ENCODE peak calls at places on chromosomes 6 and 20, in four cellular contexts. One of them, this sample, is unnamed.

GRCh38 chr6:80214436-80215022 is 108.1 kb downstream of the BCKDHB start:
- DNase-seq in cardiac fibroblast: peak
- DNase-seq in progenitor cell of endocrine pancreas: no peak
- DNase-seq in H9: no peak
- DNase-seq in this sample: peak

GRCh38 chr20:63501818-63502670 is 3.2 kb upstream of the EEF1A2 start:
- DNase-seq in progenitor cell of endocrine pancreas: peak
- DNase-seq in cardiac fibroblast: no peak
- DNase-seq in H9: peak
- DNase-seq in this sample: no peak

GRCh38 chr6:14511192-14511591 is 393.6 kb downstream of the CD83 start:
- DNase-seq in cardiac fibroblast: no peak
- DNase-seq in H9: no peak
- DNase-seq in progenitor cell of endocrine pancreas: no peak
- DNase-seq in this sample: no peak

GRCh38 chr6:2902470-2902762 is 693 bp downstream of the SERPINB9 start:
- DNase-seq in progenitor cell of endocrine pancreas: no peak
- DNase-seq in cardiac fibroblast: peak
- DNase-seq in H9: no peak
- DNase-seq in this sample: no peak

GRCh38 chr6:88666906-88667305 is 296.5 kb downstream of the RNGTT start:
- DNase-seq in cardiac fibroblast: no peak
- DNase-seq in progenitor cell of endocrine pancreas: no peak
- DNase-seq in H9: no peak
- DNase-seq in this sample: no peak

GRCh38 chr6:56887086-56887485 is 67.8 kb upstream of the BEND6 start:
- DNase-seq in cardiac fibroblast: no peak
- DNase-seq in H9: no peak
- DNase-seq in progenitor cell of endocrine pancreas: no peak
- DNase-seq in this sample: no peak

GRCh38 chr6:29071831-29072723 is 15.0 kb downstream of the OR2B3 start:
- DNase-seq in H9: peak
- DNase-seq in cardiac fibroblast: peak
- DNase-seq in progenitor cell of endocrine pancreas: no peak
- DNase-seq in this sample: no peak

GRCh38 chr20:14925286-14925685 is 587.9 kb upstream of the FLRT3 start:
- DNase-seq in progenitor cell of endocrine pancreas: no peak
- DNase-seq in cardiac fibroblast: no peak
- DNase-seq in H9: no peak
- DNase-seq in this sample: peak

GRCh38 chr6:19697744-19698290 is 139.4 kb upstream of the ID4 start:
- DNase-seq in progenitor cell of endocrine pancreas: no peak
- DNase-seq in cardiac fibroblast: peak
- DNase-seq in H9: no peak
- DNase-seq in this sample: peak

GRCh38 chr6:35044771-35045275 is 96.3 kb downstream of the TCP11 start:
- DNase-seq in cardiac fibroblast: peak
- DNase-seq in progenitor cell of endocrine pancreas: no peak
- DNase-seq in H9: no peak
- DNase-seq in this sample: no peak

GRCh38 chr20:62362991-62363919 is 3.9 kb downstream of the LAMA5 start:
- DNase-seq in cardiac fibroblast: no peak
- DNase-seq in progenitor cell of endocrine pancreas: no peak
- DNase-seq in H9: peak
- DNase-seq in this sample: no peak

GRCh38 chr6:109073344-109074235 is 21.1 kb downstream of the SESN1 start:
- DNase-seq in H9: no peak
- DNase-seq in progenitor cell of endocrine pancreas: no peak
- DNase-seq in cardiac fibroblast: peak
- DNase-seq in this sample: peak

GRCh38 chr6:166448432-166448831 is 65.7 kb upstream of the MPC1 start:
- DNase-seq in cardiac fibroblast: no peak
- DNase-seq in H9: no peak
- DNase-seq in progenitor cell of endocrine pancreas: no peak
- DNase-seq in this sample: no peak

GRCh38 chr20:20702330-20703245 is 9.9 kb downstream of the RALGAPA2 start:
- DNase-seq in H9: no peak
- DNase-seq in cardiac fibroblast: no peak
- DNase-seq in progenitor cell of endocrine pancreas: no peak
- DNase-seq in this sample: no peak

DNA sequence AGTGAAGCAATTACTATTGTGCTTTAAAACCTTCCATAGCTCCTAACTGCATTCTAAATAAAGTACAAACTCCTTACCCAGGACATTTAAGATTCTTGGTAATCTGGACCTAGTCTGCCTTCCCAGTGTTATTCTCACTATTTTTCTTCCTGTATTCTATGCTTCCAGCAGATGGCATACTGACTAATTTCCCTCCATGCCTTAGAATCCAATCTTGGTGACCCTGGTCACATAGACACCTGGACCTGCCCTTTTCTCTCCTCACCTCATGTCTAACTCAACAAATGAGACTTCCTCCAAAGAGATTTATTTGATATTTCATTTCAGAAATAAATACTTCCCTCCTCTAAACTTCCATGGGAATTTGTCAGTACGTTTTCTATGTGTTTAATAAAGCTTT is 25.8 kb downstream of the ROS1 start:
- DNase-seq in progenitor cell of endocrine pancreas: no peak
- DNase-seq in H9: no peak
- DNase-seq in cardiac fibroblast: peak
- DNase-seq in this sample: no peak
- TF ChIP-seq CTCF in progenitor cell of endocrine pancreas: peak
- TF ChIP-seq CTCF in H9: peak
- TF ChIP-seq CTCF in cardiac fibroblast: peak
- TF ChIP-seq CTCF in this sample: peak

GRCh38 chr6:170178561-170179477 is 112.1 kb downstream of the DLL1 start:
- DNase-seq in progenitor cell of endocrine pancreas: no peak
- DNase-seq in cardiac fibroblast: peak
- DNase-seq in H9: peak
- DNase-seq in this sample: no peak
- TF ChIP-seq CTCF in progenitor cell of endocrine pancreas: no peak
- TF ChIP-seq CTCF in cardiac fibroblast: no peak
- TF ChIP-seq CTCF in H9: no peak
- TF ChIP-seq CTCF in this sample: no peak

DNA sequence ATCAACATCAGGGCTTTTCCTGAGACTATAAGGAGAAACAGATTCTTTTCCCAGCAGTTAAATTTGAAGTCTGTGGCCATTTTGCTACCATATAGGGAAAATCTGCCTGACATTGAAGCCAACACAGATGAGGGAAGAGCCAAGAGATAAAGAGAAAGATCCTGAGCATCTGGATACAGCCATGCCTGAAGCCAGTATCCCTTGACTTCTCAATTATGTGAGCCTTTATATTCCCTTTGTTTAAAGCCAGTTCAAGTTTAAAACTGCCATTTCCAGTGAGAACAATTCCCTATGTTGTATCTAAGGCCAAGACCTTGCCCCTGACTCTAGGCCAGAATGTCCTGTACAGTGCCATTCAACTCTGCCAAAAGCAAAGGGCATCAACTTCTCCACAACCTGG is 3.8 kb upstream of the NRSN2 start:
- DNase-seq in H9: no peak
- DNase-seq in cardiac fibroblast: no peak
- DNase-seq in progenitor cell of endocrine pancreas: no peak
- DNase-seq in this sample: no peak
- TF ChIP-seq CTCF in H9: no peak
- TF ChIP-seq CTCF in cardiac fibroblast: no peak
- TF ChIP-seq CTCF in progenitor cell of endocrine pancreas: no peak
- TF ChIP-seq CTCF in this sample: no peak

DNA sequence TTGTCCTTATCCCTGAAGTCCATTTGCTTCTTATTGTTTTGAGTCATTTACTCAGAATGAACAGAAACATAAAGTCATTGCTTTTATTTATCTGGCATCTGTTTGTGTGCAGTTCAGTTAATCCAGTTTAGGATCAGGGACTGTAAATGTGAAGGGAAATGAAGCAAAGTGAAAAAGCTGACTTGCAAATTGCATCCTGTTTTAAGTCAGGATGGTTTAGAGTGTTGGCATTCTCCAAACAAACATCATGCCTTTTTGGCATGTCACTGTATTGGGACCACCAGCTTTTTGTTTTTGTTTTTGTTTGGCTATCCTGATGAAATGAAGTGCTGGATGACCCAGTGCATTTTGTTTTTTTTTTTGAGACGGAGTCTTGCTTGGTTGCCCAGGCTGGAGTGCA is 100.2 kb upstream of the CLDN20 start:
- DNase-seq in progenitor cell of endocrine pancreas: no peak
- DNase-seq in cardiac fibroblast: no peak
- DNase-seq in H9: no peak
- DNase-seq in this sample: no peak
- TF ChIP-seq CTCF in progenitor cell of endocrine pancreas: no peak
- TF ChIP-seq CTCF in cardiac fibroblast: no peak
- TF ChIP-seq CTCF in H9: no peak
- TF ChIP-seq CTCF in this sample: no peak

GRCh38 chr20:1466211-1467081 is at the start of gene NSFL1C:
- DNase-seq in cardiac fibroblast: peak
- DNase-seq in progenitor cell of endocrine pancreas: peak
- DNase-seq in H9: peak
- DNase-seq in this sample: peak

GRCh38 chr20:1468117-1468624 is 1.5 kb upstream of the NSFL1C start:
- DNase-seq in cardiac fibroblast: no peak
- DNase-seq in progenitor cell of endocrine pancreas: no peak
- DNase-seq in H9: no peak
- DNase-seq in this sample: no peak

GRCh38 chr20:1467355-1468116 is 887 bp upstream of the NSFL1C start:
- DNase-seq in H9: peak
- DNase-seq in progenitor cell of endocrine pancreas: no peak
- DNase-seq in cardiac fibroblast: no peak
- DNase-seq in this sample: no peak

GRCh38 chr20:1465470-1466210 is 1.0 kb downstream of the NSFL1C start:
- DNase-seq in H9: no peak
- DNase-seq in cardiac fibroblast: no peak
- DNase-seq in progenitor cell of endocrine pancreas: no peak
- DNase-seq in this sample: no peak

GRCh38 chr20:1467082-1467354 is 369 bp upstream of the NSFL1C start:
- DNase-seq in H9: no peak
- DNase-seq in cardiac fibroblast: no peak
- DNase-seq in progenitor cell of endocrine pancreas: no peak
- DNase-seq in this sample: no peak
- TF ChIP-seq CTCF in H9: no peak
- TF ChIP-seq CTCF in cardiac fibroblast: no peak
- TF ChIP-seq CTCF in progenitor cell of endocrine pancreas: no peak
- TF ChIP-seq CTCF in this sample: no peak

GRCh38 chr6:131061041-131061770 is 1.8 kb downstream of the EPB41L2 start:
- DNase-seq in cardiac fibroblast: peak
- DNase-seq in progenitor cell of endocrine pancreas: no peak
- DNase-seq in H9: no peak
- DNase-seq in this sample: no peak

GRCh38 chr6:131058236-131058635 is 4.8 kb downstream of the EPB41L2 start:
- DNase-seq in cardiac fibroblast: peak
- DNase-seq in H9: no peak
- DNase-seq in progenitor cell of endocrine pancreas: no peak
- DNase-seq in this sample: peak

GRCh38 chr6:131061771-131062160 is 1.3 kb downstream of the EPB41L2 start:
- DNase-seq in cardiac fibroblast: peak
- DNase-seq in H9: no peak
- DNase-seq in progenitor cell of endocrine pancreas: no peak
- DNase-seq in this sample: no peak

GRCh38 chr6:131060311-131060710 is 2.7 kb downstream of the EPB41L2 start:
- DNase-seq in cardiac fibroblast: peak
- DNase-seq in H9: no peak
- DNase-seq in progenitor cell of endocrine pancreas: no peak
- DNase-seq in this sample: peak

GRCh38 chr6:131059486-131059885 is 3.6 kb downstream of the EPB41L2 start:
- DNase-seq in H9: no peak
- DNase-seq in cardiac fibroblast: peak
- DNase-seq in progenitor cell of endocrine pancreas: no peak
- DNase-seq in this sample: no peak
- TF ChIP-seq CTCF in H9: no peak
- TF ChIP-seq CTCF in cardiac fibroblast: no peak
- TF ChIP-seq CTCF in progenitor cell of endocrine pancreas: no peak
- TF ChIP-seq CTCF in this sample: no peak

DNA sequence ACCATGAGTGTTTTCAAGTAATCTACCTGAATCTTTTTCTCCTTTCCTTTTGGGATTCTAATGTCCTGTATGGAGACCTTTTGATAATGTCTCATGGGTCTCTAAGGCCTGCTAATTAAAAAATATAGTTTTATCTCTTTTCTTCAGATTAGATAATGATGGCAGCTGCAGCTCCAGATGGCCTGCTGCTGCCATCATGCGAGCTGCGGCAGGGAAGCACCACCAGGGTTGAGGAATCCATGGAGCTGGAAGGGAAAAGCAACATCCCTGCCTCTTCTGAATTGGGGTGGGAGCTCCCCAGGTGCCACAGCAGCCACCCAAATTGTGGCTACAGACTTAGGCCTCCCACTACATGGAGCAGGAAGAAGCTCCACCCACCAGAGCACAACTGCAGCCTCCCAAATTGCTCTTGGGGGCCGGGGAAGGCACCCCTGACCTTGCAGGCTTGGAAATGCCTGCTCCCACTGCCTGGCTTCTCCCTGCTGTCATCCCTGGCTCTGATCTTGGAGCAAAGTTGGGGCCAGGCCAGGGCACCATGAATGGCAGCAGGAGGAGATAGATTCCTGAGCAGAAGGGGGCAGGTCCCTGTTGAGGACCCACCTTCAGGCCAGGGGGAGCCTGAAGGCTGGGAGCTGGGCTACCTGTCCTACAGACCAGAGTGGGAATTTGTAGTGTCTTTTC is 189.6 kb upstream of the MAN1A1 start:
- DNase-seq in H9: no peak
- DNase-seq in progenitor cell of endocrine pancreas: no peak
- DNase-seq in cardiac fibroblast: no peak
- DNase-seq in this sample: no peak
- TF ChIP-seq CTCF in H9: no peak
- TF ChIP-seq CTCF in progenitor cell of endocrine pancreas: no peak
- TF ChIP-seq CTCF in cardiac fibroblast: no peak
- TF ChIP-seq CTCF in this sample: no peak

DNA sequence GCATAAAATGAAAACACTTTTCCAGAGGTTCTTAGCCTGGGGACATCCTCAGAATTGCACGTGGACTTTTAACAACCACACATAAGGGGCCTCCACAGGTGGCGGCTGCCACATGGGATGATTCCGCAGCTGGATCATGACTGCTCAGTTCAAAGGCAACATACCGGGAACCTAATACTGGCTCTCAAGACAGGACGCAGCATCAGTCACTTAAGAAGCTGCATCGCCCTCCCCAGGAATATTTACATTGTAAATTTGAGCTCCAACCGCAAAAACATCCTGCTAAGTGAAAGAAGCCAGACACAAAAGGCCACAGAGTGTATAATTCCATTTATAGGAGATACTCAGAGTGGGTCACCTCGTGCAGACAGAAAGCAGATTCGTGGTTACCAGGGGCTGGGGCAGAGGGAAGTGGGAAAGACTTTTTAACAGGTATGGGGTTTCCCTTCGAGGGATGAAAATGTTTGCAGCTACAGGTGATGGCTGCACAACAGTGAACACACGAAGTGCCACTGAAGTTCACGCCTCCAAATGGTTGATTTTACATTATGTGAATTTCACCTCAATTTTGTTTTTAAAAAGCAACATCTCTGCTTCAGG is 141.5 kb downstream of the BMP7 start:
- DNase-seq in cardiac fibroblast: no peak
- DNase-seq in progenitor cell of endocrine pancreas: no peak
- DNase-seq in H9: no peak
- DNase-seq in this sample: no peak
- TF ChIP-seq CTCF in cardiac fibroblast: no peak
- TF ChIP-seq CTCF in progenitor cell of endocrine pancreas: no peak
- TF ChIP-seq CTCF in H9: no peak
- TF ChIP-seq CTCF in this sample: no peak

This sample was measured in astrocyte of the cerebellum.